ENCODE peak calls at places on chromosomes 5 and 9, in nine cellular contexts. Z, H, B, F, C, G, Q, K and M are unnamed samples.

GRCh38 chr5:73799401-73799972 is 173.5 kb downstream of the ARHGEF28 start:
- DNase-seq in F (no peak), Q (no peak), H (no peak), B (no peak), Z (no peak), G (no peak), C (no peak), K (no peak), M (no peak)

GRCh38 chr9:128845186-128845931 is 15.8 kb upstream of the SPOUT1 start:
- DNase-seq in Q (no peak), F (no peak), C (no peak), G (no peak), K (no peak), B (no peak), H (no peak), Z (no peak), M (no peak)

GRCh38 chr9:16873131-16873787 is 2.8 kb upstream of the BNC2 start:
- DNase-seq in Z (no peak), C (peak; percentile 49), K (no peak), Q (no peak), F (no peak), B (no peak), G (no peak), H (peak; percentile 46), M (no peak)

GRCh38 chr9:108844391-108844790 is 11.4 kb downstream of the ACTL7B start:
- DNase-seq in Q (no peak), K (no peak), H (no peak), Z (no peak), C (peak; percentile 14), B (no peak), F (no peak), G (no peak), M (no peak)

GRCh38 chr9:15155826-15156225 is 151.2 kb downstream of the TTC39B start:
- DNase-seq in F (no peak), Q (no peak), G (no peak), Z (no peak), K (no peak), B (no peak), H (no peak), C (peak; percentile 61), M (no peak)

GRCh38 chr9:20170122-20170521 is 381.3 kb upstream of the SLC24A2 start:
- DNase-seq in F (no peak), Z (no peak), C (no peak), H (no peak), B (no peak), Q (no peak), K (no peak), G (no peak), M (no peak)

GRCh38 chr5:168653611-168654010 is 74.4 kb upstream of the PANK3 start:
- DNase-seq in F (no peak), K (no peak), B (no peak), G (no peak), Q (no peak), H (no peak), C (no peak), Z (no peak), M (no peak)

GRCh38 chr9:83505282-83505681 is 32.9 kb downstream of the FRMD3 start:
- DNase-seq in F (no peak), C (no peak), G (no peak), Q (no peak), H (no peak), B (no peak), Z (no peak), K (no peak), M (no peak)

GRCh38 chr5:78569441-78569840 is 79.1 kb downstream of the LHFPL2 start:
- DNase-seq in K (no peak), F (no peak), H (peak; percentile 89), Q (peak; percentile 83), Z (peak; percentile 40), B (no peak), G (no peak), C (peak; percentile 92), M (no peak)

GRCh38 chr5:175202461-175203065 is 241.4 kb downstream of the DRD1 start:
- DNase-seq in C (peak; percentile 59), Z (no peak), K (no peak), G (no peak), F (no peak), B (no peak), Q (peak; percentile 84), H (no peak), M (peak; percentile 83)

GRCh38 chr9:135079676-135080075 is 7.8 kb upstream of the OLFM1 start:
- DNase-seq in C (no peak), B (no peak), F (no peak), K (no peak), G (no peak), Q (no peak), H (no peak), Z (no peak), M (no peak)

GRCh38 chr5:62786099-62786498 is 207.5 kb downstream of the LRRC70 start:
- DNase-seq in G (no peak), F (no peak), C (no peak), Q (no peak), H (no peak), Z (no peak), B (no peak), K (no peak), M (no peak)

GRCh38 chr5:67033893-67034605 is 162.6 kb downstream of the CD180 start:
- DNase-seq in B (no peak), G (no peak), K (no peak), C (peak; percentile 44), Q (no peak), H (no peak), F (no peak), Z (no peak), M (no peak)

GRCh38 chr5:176533894-176534611 is 3.1 kb downstream of the RNF44 start:
- DNase-seq in K (no peak), F (no peak), Z (no peak), C (no peak), Q (no peak), G (peak; percentile 62), H (no peak), B (no peak), M (no peak)

GRCh38 chr9:99873943-99874584 is 32.4 kb upstream of the STX17 start:
- DNase-seq in K (no peak), F (no peak), Q (peak; percentile 23), Z (no peak), B (no peak), C (peak; percentile 2), G (no peak), H (no peak), M (no peak)

GRCh38 chr9:95127249-95128176 is 190.0 kb downstream of the FANCC start:
- DNase-seq in Q (peak; percentile 89), C (peak; percentile 74), H (peak; percentile 57), Z (peak; percentile 81), K (peak; percentile 76), B (no peak), F (peak; percentile 64), G (peak; percentile 44), M (peak; percentile 50)

GRCh38 chr5:127260686-127261085 is 29.9 kb upstream of the MEGF10 start:
- DNase-seq in K (no peak), Z (no peak), B (no peak), H (no peak), G (no peak), Q (no peak), C (no peak), F (no peak), M (no peak)

GRCh38 chr5:67244345-67244793 is 47.8 kb upstream of the CD180 start:
- DNase-seq in F (no peak), K (no peak), G (no peak), B (no peak), C (no peak), H (no peak), Q (peak; percentile 13), Z (no peak), M (no peak)

GRCh38 chr5:111703662-111704061 is 53.3 kb downstream of the NREP start:
- DNase-seq in K (no peak), Q (no peak), G (peak; percentile 89), B (no peak), F (peak; percentile 33), C (no peak), Z (no peak), H (no peak), M (no peak)

GRCh38 chr9:91483835-91484234 is 60.2 kb upstream of the NFIL3 start:
- DNase-seq in C (no peak), G (no peak), Z (no peak), B (no peak), K (no peak), F (no peak), H (no peak), Q (no peak), M (no peak)

GRCh38 chr5:116953251-116953934 is 378.8 kb upstream of the SEMA6A start:
- DNase-seq in B (no peak), Z (peak; percentile 15), Q (no peak), H (no peak), G (no peak), F (no peak), K (peak; percentile 46), C (no peak), M (no peak)